ENCODE peak calls at places on chromosomes 5 and 9, in five cellular contexts. Y is activated naive CD4-positive, alpha-beta T cell treated with Interleukin-2 at 50 U/mL for 16 hours; R is T-cell; O is NCI-H510A treated with DMSO at 0.1 percent for 48 hours; N is EH. U is an unnamed sample.

GRCh38 chr9:91580136-91580535 is 156.5 kb upstream of the NFIL3 start:
- DNase-seq in Y (no peak), R (no peak), O (no peak), N (peak; percentile 54), U (peak; percentile 58)

GRCh38 chr5:74225587-74225986 is 414.9 kb downstream of the ENC1 start:
- DNase-seq in Y (no peak), R (no peak), O (no peak), N (no peak), U (no peak)

GRCh38 chr5:142515036-142515435 is 170.9 kb downstream of the FGF1 start:
- DNase-seq in Y (no peak), R (no peak), O (no peak), N (peak; percentile 32), U (no peak)

GRCh38 chr9:23563497-23563896 is 262.5 kb downstream of the ELAVL2 start:
- DNase-seq in Y (no peak), R (no peak), O (no peak), N (no peak), U (no peak)

GRCh38 chr5:143674469-143674786 is 137.5 kb upstream of the HMHB1 start:
- DNase-seq in Y (no peak), R (no peak), O (no peak), N (peak; percentile 22), U (no peak)

GRCh38 chr9:91395106-91395552 is 28.5 kb downstream of the NFIL3 start:
- DNase-seq in Y (no peak), R (no peak), O (no peak), N (peak; percentile 41), U (peak; percentile 77)

GRCh38 chr5:4906821-4907220 is 233.3 kb upstream of the ADAMTS16 start:
- DNase-seq in Y (no peak), R (no peak), O (no peak), N (no peak), U (no peak)

GRCh38 chr5:141965071-141965470 is 3.8 kb upstream of the RNF14 start:
- DNase-seq in Y (no peak), R (no peak), O (no peak), N (no peak), U (no peak)

GRCh38 chr5:128674837-128675446 is 136.9 kb upstream of the FBN2 start:
- DNase-seq in Y (peak; percentile 23), R (peak; percentile 6), O (peak; percentile 3), N (peak; percentile 74), U (peak; percentile 69)

GRCh38 chr9:96453625-96454024 is 3.7 kb downstream of the HABP4 start:
- DNase-seq in Y (no peak), R (no peak), O (no peak), N (peak; percentile 54), U (peak; percentile 78)

GRCh38 chr5:102901821-102902448 is 146.8 kb downstream of the PAM start:
- DNase-seq in Y (no peak), R (no peak), O (peak; percentile 36), N (peak; percentile 68), U (no peak)

GRCh38 chr9:93300585-93301081 is 116.7 kb downstream of the WNK2 start:
- DNase-seq in Y (no peak), R (no peak), O (no peak), N (no peak), U (no peak)

GRCh38 chr5:36054646-36055045 is 12.0 kb downstream of the UGT3A2 start:
- DNase-seq in Y (no peak), R (no peak), O (no peak), N (no peak), U (no peak)

GRCh38 chr5:98927242-98927987 is 1.4 kb downstream of the CHD1 start:
- DNase-seq in Y (peak; percentile 64), R (peak; percentile 50), O (peak; percentile 10), N (peak; percentile 69), U (peak; percentile 81)

GRCh38 chr5:9657819-9658218 is 27.7 kb upstream of the TAS2R1 start:
- DNase-seq in Y (no peak), R (no peak), O (no peak), N (no peak), U (no peak)

GRCh38 chr5:59503223-59503622 is 390.3 kb downstream of the PDE4D start:
- DNase-seq in Y (no peak), R (no peak), O (peak; percentile 13), N (no peak), U (peak; percentile 6)

GRCh38 chr5:179337227-179338122 is 7.8 kb downstream of the ADAMTS2 start:
- DNase-seq in Y (no peak), R (no peak), O (no peak), N (no peak), U (no peak)